ENCODE peak calls at places on chromosomes 2 and 18, in four cellular contexts. J is AG10803, G is adrenal gland, S is neuronal stem cell. Q is an unnamed sample.
A peak's percentile ranks its signal among the peaks of the same experiment; 100 is the strongest.

GRCh38 chr18:27645929-27646328 is 460.8 kb upstream of the CHST9 start:
- DNase-seq in J (no peak), G (no peak), S (no peak), Q (no peak)

GRCh38 chr2:63834401-63834800 is 7.3 kb upstream of the UGP2 start:
- DNase-seq in J (no peak), G (no peak), S (no peak), Q (no peak)

GRCh38 chr2:228681979-228682378 is 500.5 kb upstream of the SPHKAP start:
- DNase-seq in J (no peak), G (no peak), S (no peak), Q (no peak)

GRCh38 chr2:190759749-190760213 is 110.9 kb downstream of the NAB1 start:
- DNase-seq in J (peak; percentile 92), G (no peak), S (no peak), Q (no peak)

GRCh38 chr2:157934684-157935377 is 58.7 kb upstream of the ACVR1 start:
- DNase-seq in J (no peak), G (no peak), S (no peak), Q (no peak)

GRCh38 chr2:99748344-99748743 is 258.5 kb upstream of the REV1 start:
- DNase-seq in J (no peak), G (no peak), S (no peak), Q (no peak)

GRCh38 chr2:19073522-19073921 is 284.9 kb downstream of the OSR1 start:
- DNase-seq in J (peak; percentile 23), G (peak; percentile 15), S (no peak), Q (no peak)

GRCh38 chr2:222734690-222735014 is 63.2 kb downstream of the MOGAT1 start:
- DNase-seq in J (no peak), G (no peak), S (no peak), Q (no peak)

GRCh38 chr2:120401275-120402069 is 55.5 kb downstream of the INHBB start:
- DNase-seq in J (no peak), G (no peak), S (no peak), Q (peak; percentile 48)

GRCh38 chr2:11079131-11079824 is 76.0 kb upstream of the SLC66A3 start:
- DNase-seq in J (no peak), G (no peak), S (no peak), Q (no peak)

GRCh38 chr2:47695800-47696477 is 87.0 kb upstream of the MSH6 start:
- DNase-seq in J (no peak), G (no peak), S (no peak), Q (no peak)

GRCh38 chr2:43445248-43445647 is 150.6 kb downstream of the THADA start:
- DNase-seq in J (no peak), G (no peak), S (no peak), Q (peak; percentile 18)

GRCh38 chr2:186691900-186692299 is 2.0 kb upstream of the FAM171B start:
- DNase-seq in J (no peak), G (no peak), S (no peak), Q (no peak)

GRCh38 chr2:20650412-20650879 is 452 bp downstream of the HS1BP3 start:
- DNase-seq in J (peak; percentile 41), G (peak; percentile 44), S (no peak), Q (no peak)

GRCh38 chr18:3177902-3178687 is 41.7 kb downstream of the MYOM1 start:
- DNase-seq in J (peak; percentile 6), G (peak; percentile 79), S (no peak), Q (no peak)

GRCh38 chr2:8487461-8487932 is 194.4 kb upstream of the ID2 start:
- DNase-seq in J (no peak), G (no peak), S (no peak), Q (no peak)

GRCh38 chr2:239824051-239824694 is 201.0 kb downstream of the NDUFA10 start:
- DNase-seq in J (no peak), G (no peak), S (peak; percentile 26), Q (no peak)

GRCh38 chr2:197556456-197556855 is 40.6 kb downstream of the MOB4 start:
- DNase-seq in J (peak; percentile 82), G (no peak), S (no peak), Q (no peak)

GRCh38 chr2:25426326-25426725 is 84.6 kb upstream of the DNMT3A start:
- DNase-seq in J (no peak), G (no peak), S (no peak), Q (no peak)

DNA sequence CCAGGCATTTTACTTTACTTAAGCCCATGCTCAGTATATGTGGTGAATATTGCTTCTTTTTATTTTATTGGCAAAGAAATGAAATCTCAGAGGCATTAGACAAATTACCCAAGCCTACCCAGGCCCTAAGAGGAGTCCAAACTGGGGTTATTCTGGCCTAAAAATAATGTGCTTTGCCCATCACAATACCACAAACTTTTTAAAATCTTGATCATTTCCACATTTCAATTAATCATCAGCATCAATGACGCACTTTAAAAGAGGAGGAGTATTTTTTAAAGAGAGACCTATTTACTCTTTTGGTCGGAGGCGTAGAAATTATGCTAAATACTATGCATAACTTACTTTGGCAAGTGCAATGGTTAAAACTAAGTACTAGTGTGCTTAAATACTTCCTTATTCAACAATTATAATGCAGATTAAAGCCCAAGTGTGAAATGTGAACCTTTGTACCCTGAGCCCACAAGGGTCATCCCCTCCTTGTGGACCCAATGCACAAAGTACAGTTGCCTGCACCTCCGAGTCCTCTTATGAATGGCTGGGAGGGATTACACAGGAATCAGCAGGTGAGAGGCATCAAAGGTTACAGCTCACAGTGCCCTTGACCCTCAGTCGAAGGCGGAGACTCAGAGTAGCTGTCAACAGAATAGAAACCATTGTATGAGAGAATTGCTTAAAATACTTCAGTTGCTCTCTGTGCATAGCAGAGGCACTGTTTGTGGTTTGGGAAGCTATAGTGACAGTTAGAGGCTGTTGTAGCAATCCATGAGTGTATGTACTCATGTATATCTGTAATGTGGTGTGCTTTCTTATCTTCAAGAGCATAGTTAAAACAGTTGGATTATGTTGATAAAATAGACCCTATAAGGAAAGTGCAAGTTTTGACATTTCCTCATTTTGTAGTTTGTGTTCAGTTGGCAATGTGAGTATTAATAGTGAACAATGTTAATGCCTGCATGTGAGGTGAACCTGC is 151.7 kb upstream of the ITGA4 start:
- DNase-seq in J (peak; percentile 25), G (no peak), S (no peak), Q (no peak)
- H3K4me3 ChIP-seq in J (no peak overlapping the region), G (no peak overlapping the region), S (no peak overlapping the region), Q (no peak overlapping the region)

GRCh38 chr2:62016957-62017356 is 111.5 kb downstream of the COMMD1 start:
- DNase-seq in J (no peak), G (no peak), S (no peak), Q (no peak)
- H3K4me3 ChIP-seq in J (no peak overlapping the region), G (no peak overlapping the region), S (no peak overlapping the region), Q (no peak overlapping the region)

GRCh38 chr18:13614701-13615288 is 111.6 kb downstream of the FAM210A start:
- DNase-seq in J (no peak), G (no peak), S (no peak), Q (no peak)
- H3K4me3 ChIP-seq in J (no peak overlapping the region), G (no peak overlapping the region), S (no peak overlapping the region), Q (no peak overlapping the region)

GRCh38 chr18:8367217-8367988 is 241.8 kb upstream of the RAB12 start:
- DNase-seq in J (no peak), G (no peak), S (peak; percentile 58), Q (peak; percentile 69)
- H3K4me3 ChIP-seq in J (peak overlapping the region; percentile 24), G (peak overlapping the region; percentile 51), S (no peak overlapping the region), Q (peak overlapping the region; percentile 42)

GRCh38 chr2:66573866-66574265 is 138.9 kb downstream of the MEIS1 start:
- DNase-seq in J (no peak), G (no peak), S (no peak), Q (no peak)
- H3K4me3 ChIP-seq in J (no peak overlapping the region), G (peak overlapping the region; percentile 78), S (peak overlapping the region; percentile 35), Q (no peak overlapping the region)

DNA sequence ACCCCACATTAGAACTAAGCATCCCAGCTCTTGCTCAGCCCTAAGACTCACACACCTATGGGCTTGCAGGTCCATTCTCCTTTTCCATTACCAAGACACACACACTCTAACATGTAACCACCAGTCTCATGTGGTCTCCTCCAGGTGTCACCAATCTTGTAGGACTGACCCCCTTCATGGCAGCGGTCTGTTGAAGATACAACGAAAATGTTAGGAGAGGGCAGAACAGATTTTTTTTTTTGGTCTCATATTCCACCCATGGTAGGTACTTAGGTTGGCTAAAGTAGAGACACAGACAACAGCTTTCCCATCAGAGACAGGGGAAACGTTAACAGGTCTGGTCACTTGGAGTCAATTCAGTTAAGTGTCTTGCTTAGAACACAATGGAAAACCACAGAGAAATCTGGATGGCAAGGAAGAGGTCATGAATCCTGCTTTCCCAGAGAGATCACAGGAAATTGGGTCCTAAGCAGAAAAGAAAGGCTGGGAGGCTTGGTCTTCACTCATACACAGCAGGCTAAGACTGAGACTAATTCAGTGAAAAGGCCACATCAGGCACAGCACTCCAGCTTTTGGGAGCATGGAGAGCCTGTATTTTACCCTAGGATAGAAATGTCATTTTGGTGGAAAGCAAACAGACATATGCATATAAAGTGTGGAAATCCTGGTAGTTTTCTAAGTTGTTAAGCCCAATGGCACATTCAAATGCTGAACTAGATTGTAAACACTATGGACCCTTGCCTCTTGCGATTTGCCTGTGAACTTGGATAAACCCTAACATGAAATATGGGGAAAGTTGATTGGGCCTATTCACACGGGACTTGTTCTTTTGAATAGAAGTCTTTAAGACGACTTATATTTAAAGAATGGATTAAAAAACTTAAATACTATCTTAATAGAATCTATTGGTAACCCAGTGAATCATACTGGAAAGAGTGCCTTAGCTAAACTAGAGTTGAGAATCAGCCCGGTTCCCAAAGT is 3.8 kb downstream of the FN1 start:
- DNase-seq in J (peak; percentile 55), G (no peak), S (no peak), Q (no peak)
- H3K4me3 ChIP-seq in J (peak overlapping the region; percentile 89), G (no peak overlapping the region), S (no peak overlapping the region), Q (no peak overlapping the region)

GRCh38 chr2:38074775-38075435 is 1.0 kb downstream of the CYP1B1 start:
- DNase-seq in J (peak; percentile 39), G (peak; percentile 32), S (peak; percentile 50), Q (peak; percentile 43)

GRCh38 chr2:38076250-38076709 is 329 bp upstream of the CYP1B1 start:
- DNase-seq in J (peak; percentile 91), G (peak; percentile 85), S (peak; percentile 66), Q (peak; percentile 77)

GRCh38 chr2:38073211-38074005 is 2.5 kb downstream of the CYP1B1 start:
- DNase-seq in J (no peak), G (no peak), S (no peak), Q (no peak)

GRCh38 chr2:38075436-38076249 is at the start of gene CYP1B1:
- DNase-seq in J (peak; percentile 43), G (peak; percentile 31), S (no peak), Q (peak; percentile 51)

DNA sequence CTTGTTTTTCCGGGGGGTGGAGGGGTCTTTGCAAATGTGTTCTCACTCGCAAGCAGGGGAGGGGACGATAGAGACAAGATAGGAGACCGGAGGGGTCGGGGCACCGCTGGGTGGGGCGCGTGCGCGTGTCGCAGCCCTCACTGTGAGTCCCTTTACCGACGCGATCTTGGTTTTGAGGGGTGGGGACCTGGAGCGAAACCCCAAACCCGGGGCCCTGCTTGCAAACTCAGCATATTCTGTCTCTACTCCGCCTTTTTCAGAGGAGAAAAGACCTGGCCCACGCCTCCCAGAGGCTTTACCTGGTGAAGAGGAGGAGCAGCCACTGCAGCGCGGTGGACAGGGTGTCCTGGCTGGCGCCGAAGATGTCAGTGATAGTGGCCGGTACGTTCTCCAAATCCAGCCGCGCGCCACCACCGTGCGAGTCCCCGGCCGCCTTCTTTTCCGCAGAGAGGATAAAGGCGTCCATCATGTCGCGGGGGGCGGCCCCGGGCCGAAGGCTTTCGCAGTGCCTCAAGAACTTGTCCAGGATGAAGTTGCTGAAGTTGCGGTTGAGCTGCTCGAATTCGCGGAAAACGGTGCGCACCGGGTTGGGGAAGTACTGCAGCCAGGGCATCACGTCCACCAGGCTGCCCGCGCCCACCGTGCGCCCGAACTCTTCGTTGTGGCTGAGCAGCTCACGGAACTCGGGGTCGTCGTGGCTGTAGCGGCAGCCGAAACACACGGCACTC is 1.7 kb downstream of the CYP1B1 start:
- DNase-seq in J (no peak), G (no peak), S (no peak), Q (no peak)
- H3K4me3 ChIP-seq in J (peak overlapping the region; percentile 69), G (peak overlapping the region; percentile 75), S (no peak overlapping the region), Q (peak overlapping the region; percentile 60)